ENCODE peak calls at places on chromosomes 16 and 17, in ten cellular contexts. P is A549, I is adrenal gland, A is heart left ventricle, S is K562, K is testis, R is body of pancreas, T is uterus, E is stomach, G is ovary. O is an unnamed sample. For H3K4me1, the result is how much of the 10 kb centered on the place peaks cover.

GRCh38 chr17:42129109-42129837 is 6.7 kb downstream of the HSPB9 start:
- DNase-seq in P (no peak), I (peak), A (peak), S (no peak), K (peak), R (no peak), T (peak), E (no peak), G (no peak), O (no peak)

GRCh38 chr16:83953796-83954576 is 946 bp downstream of the OSGIN1 start:
- DNase-seq in P (peak), I (peak), A (no peak), S (peak), K (peak), R (peak), T (no peak), E (no peak), G (no peak), O (peak)

GRCh38 chr17:1173456-1174370 is 6.1 kb downstream of the ABR start:
- DNase-seq in P (no peak), I (no peak), A (no peak), S (no peak), K (no peak), R (no peak), T (no peak), E (no peak), G (no peak), O (no peak)

GRCh38 chr17:751269-752001 is 629 bp downstream of the GEMIN4 start:
- DNase-seq in P (peak), I (peak), A (no peak), S (no peak), K (peak), R (peak), T (no peak), E (peak), G (no peak), O (peak)

GRCh38 chr17:29847527-29847931 is 82.5 kb downstream of the SSH2 start:
- DNase-seq in P (no peak), I (no peak), A (no peak), S (no peak), K (no peak), R (no peak), T (no peak), E (no peak), G (no peak), O (no peak)

GRCh38 chr17:28528329-28529011 is 22.3 kb downstream of the FOXN1 start:
- DNase-seq in P (no peak), I (no peak), A (no peak), S (peak), K (no peak), R (no peak), T (no peak), E (no peak), G (no peak), O (no peak)

GRCh38 chr17:17682737-17683675 is 1.7 kb downstream of the RAI1 start:
- DNase-seq in P (peak), I (peak), A (peak), S (peak), K (peak), R (peak), T (peak), E (peak), G (peak), O (peak)

GRCh38 chr17:66948061-66948750 is 16.3 kb upstream of the CACNG4 start:
- DNase-seq in P (no peak), I (no peak), A (no peak), S (no peak), K (no peak), R (no peak), T (no peak), E (no peak), G (peak), O (no peak)

GRCh38 chr16:31471875-31472558 is at the start of gene TGFB1I1:
- DNase-seq in P (peak), I (peak), A (peak), S (no peak), K (peak), R (no peak), T (peak), E (no peak), G (peak), O (peak)

GRCh38 chr17:60457148-60457547 is 34.9 kb downstream of the CHCT1 start:
- DNase-seq in P (no peak), I (no peak), A (no peak), S (no peak), K (no peak), R (no peak), T (no peak), E (no peak), G (no peak), O (no peak)

GRCh38 chr16:85767569-85767968 is 16.7 kb upstream of the C16orf74 start:
- DNase-seq in P (peak), I (peak), A (no peak), S (no peak), K (no peak), R (no peak), T (no peak), E (no peak), G (no peak), O (no peak)

GRCh38 chr16:66658143-66658859 is 38.2 kb downstream of the CMTM4 start:
- DNase-seq in P (no peak), I (no peak), A (no peak), S (no peak), K (no peak), R (no peak), T (no peak), E (no peak), G (no peak), O (no peak)

GRCh38 chr16:11094075-11094593 is 149.8 kb downstream of the CLEC16A start:
- DNase-seq in P (no peak), I (peak), A (no peak), S (peak), K (no peak), R (no peak), T (no peak), E (no peak), G (peak), O (peak)

GRCh38 chr17:14198575-14198974 is 38.1 kb downstream of the CDRT15 start:
- DNase-seq in P (no peak), I (no peak), A (no peak), S (no peak), K (no peak), R (no peak), T (no peak), E (no peak), G (no peak), O (no peak)

GRCh38 chr16:89707695-89708094 is 6.2 kb upstream of the SPATA2L start:
- DNase-seq in P (no peak), I (no peak), A (no peak), S (no peak), K (no peak), R (no peak), T (no peak), E (no peak), G (no peak), O (no peak)

GRCh38 chr17:57484081-57484666 is 227.9 kb downstream of the MSI2 start:
- DNase-seq in P (no peak), I (no peak), A (no peak), S (no peak), K (no peak), R (no peak), T (no peak), E (no peak), G (no peak), O (no peak)

GRCh38 chr17:63698886-63699637 is 863 bp downstream of the LIMD2 start:
- DNase-seq in P (no peak), I (peak), A (peak), S (no peak), K (peak), R (no peak), T (no peak), E (peak), G (peak), O (peak)

GRCh38 chr17:56358651-56359050 is 205.4 kb downstream of the ANKFN1 start:
- DNase-seq in P (no peak), I (no peak), A (no peak), S (no peak), K (no peak), R (no peak), T (no peak), E (no peak), G (no peak), O (no peak)

GRCh38 chr17:49358638-49359247 is 3.3 kb downstream of the ZNF652 start:
- DNase-seq in P (no peak), I (no peak), A (no peak), S (no peak), K (no peak), R (no peak), T (no peak), E (no peak), G (no peak), O (no peak)

GRCh38 chr16:1428511-1428910 is 2.4 kb upstream of the PERCC1 start:
- DNase-seq in P (peak), I (no peak), A (no peak), S (peak), K (no peak), R (no peak), T (no peak), E (no peak), G (no peak), O (peak)

DNA sequence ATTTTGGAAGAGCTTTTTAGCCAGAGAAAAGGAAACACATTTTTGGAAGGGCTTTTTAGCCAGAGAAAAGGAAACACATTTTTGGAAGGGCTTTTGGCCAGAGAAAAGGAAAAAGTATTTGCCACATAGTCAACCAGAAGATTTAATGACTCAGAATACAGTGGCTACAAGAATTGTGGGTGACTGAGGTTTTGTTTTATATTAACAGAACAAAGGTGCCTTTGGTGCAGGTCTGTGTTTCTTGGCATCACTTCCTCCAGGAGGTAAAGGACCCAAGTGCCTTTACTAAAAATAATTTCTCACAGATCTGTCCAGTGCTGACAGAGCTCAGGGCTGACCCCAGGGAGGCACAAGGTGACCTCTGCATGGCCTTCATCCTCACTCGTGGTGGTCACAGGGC is 363.1 kb downstream of the CA10 start:
- DNase-seq in P (no peak), I (no peak), A (no peak), S (no peak), K (no peak), R (no peak), T (no peak), E (no peak), G (no peak), O (no peak)
- TF ChIP-seq POLR2A in P (no peak), I (no peak), A (no peak), S (no peak), K (no peak), R (no peak), T (no peak), E (no peak), G (no peak), O (no peak)

GRCh38 chr16:53043462-53043861 is 9.2 kb downstream of the CHD9NB start:
- DNase-seq in P (no peak), I (no peak), A (no peak), S (no peak), K (peak), R (no peak), T (no peak), E (no peak), G (peak), O (no peak)
- H3K4me1 ChIP-seq in P (under half), I (under half), A (under half), S (under half), K (under half), R (under half), T (under half), E (half or more), G (under half), O (under half)

GRCh38 chr17:48012151-48012520 is 25.5 kb downstream of the COPZ2 start:
- DNase-seq in P (no peak), I (peak), A (peak), S (peak), K (peak), R (peak), T (no peak), E (peak), G (peak), O (peak)

GRCh38 chr17:48013876-48014602 is 23.6 kb downstream of the COPZ2 start:
- DNase-seq in P (no peak), I (no peak), A (no peak), S (no peak), K (no peak), R (no peak), T (no peak), E (no peak), G (no peak), O (no peak)

GRCh38 chr17:48010193-48010592 is 27.4 kb downstream of the COPZ2 start:
- DNase-seq in P (no peak), I (no peak), A (no peak), S (no peak), K (no peak), R (no peak), T (no peak), E (no peak), G (no peak), O (no peak)

GRCh38 chr17:48014603-48015037 is 23.0 kb downstream of the COPZ2 start:
- DNase-seq in P (no peak), I (no peak), A (no peak), S (peak), K (no peak), R (no peak), T (no peak), E (no peak), G (no peak), O (no peak)

GRCh38 chr17:48011405-48012150 is 26.0 kb downstream of the COPZ2 start:
- DNase-seq in P (peak), I (no peak), A (no peak), S (peak), K (peak), R (no peak), T (no peak), E (peak), G (no peak), O (peak)
- TF ChIP-seq CTCF in P (peak), I (peak), A (peak), S (peak), K (no peak), R (peak), T (no peak), E (no peak), G (no peak), O (peak)

GRCh38 chr17:75978938-75979704 is at the start of the genes ACOX1 and TEN1:
- DNase-seq in P (peak), I (peak), A (peak), S (peak), K (peak), R (peak), T (peak), E (peak), G (peak), O (peak)
- TF ChIP-seq POLR2A in P (peak), I (peak), A (peak), S (peak), K (peak), R (peak), T (peak), E (peak), G (peak), O (peak)

O was measured in Peyer's patch.